ENCODE peak calls at places on chromosomes 7 and 10, in five cellular contexts. Q is fibroblast of villous mesenchyme, L is Panc1, R is OCI-LY7, S is heart left ventricle. U is an unnamed sample.

GRCh38 chr10:55183993-55184392 is 383.0 kb upstream of the PCDH15 start:
- DNase-seq in Q (no peak), L (no peak), R (no peak), S (no peak), U (peak; percentile 1)

GRCh38 chr7:108102913-108103312 is 27.2 kb downstream of the LAMB4 start:
- DNase-seq in Q (no peak), L (no peak), R (no peak), S (no peak), U (no peak)

GRCh38 chr10:89505606-89506005 is 29.8 kb downstream of the SLC16A12 start:
- DNase-seq in Q (peak; percentile 44), L (no peak), R (no peak), S (peak; percentile 31), U (no peak)

GRCh38 chr7:7014827-7015610 is 167.3 kb upstream of the C1GALT1 start:
- DNase-seq in Q (no peak), L (no peak), R (no peak), S (no peak), U (no peak)

GRCh38 chr10:4280481-4281206 is 495.6 kb upstream of the KLF6 start:
- DNase-seq in Q (peak; percentile 85), L (no peak), R (no peak), S (no peak), U (peak; percentile 71)

GRCh38 chr7:72183835-72184234 is 228.3 kb downstream of the CALN1 start:
- DNase-seq in Q (no peak), L (no peak), R (peak; percentile 7), S (no peak), U (no peak)

GRCh38 chr7:106678795-106679152 is 17.8 kb upstream of the CCDC71L start:
- DNase-seq in Q (no peak), L (no peak), R (no peak), S (no peak), U (no peak)

GRCh38 chr10:47330804-47331203 is 8.6 kb downstream of the GDF2 start:
- DNase-seq in Q (no peak), L (no peak), R (no peak), S (no peak), U (no peak)

GRCh38 chr7:14236834-14237233 is 247.4 kb upstream of the ETV1 start:
- DNase-seq in Q (no peak), L (no peak), R (no peak), S (no peak), U (no peak)

GRCh38 chr7:103718482-103719415 is 270.7 kb downstream of the RELN start:
- DNase-seq in Q (peak; percentile 14), L (no peak), R (no peak), S (no peak), U (peak; percentile 16)

GRCh38 chr7:34939175-34939574 is 98.1 kb downstream of the DPY19L1 start:
- DNase-seq in Q (peak; percentile 91), L (no peak), R (no peak), S (no peak), U (peak; percentile 31)

GRCh38 chr7:152522551-152522950 is 86.7 kb upstream of the KMT2C start:
- DNase-seq in Q (peak; percentile 34), L (no peak), R (no peak), S (no peak), U (peak; percentile 34)

GRCh38 chr7:122686360-122686878 is 12.5 kb downstream of the RNF133 start:
- DNase-seq in Q (no peak), L (no peak), R (peak; percentile 16), S (no peak), U (no peak)

GRCh38 chr10:96512997-96513685 is 585 bp downstream of the TLL2 start:
- DNase-seq in Q (peak; percentile 33), L (no peak), R (peak; percentile 74), S (no peak), U (peak; percentile 34)
- H3K4me3 ChIP-seq in Q (peak overlapping the region; percentile 51), L (peak overlapping the region; percentile 68), R (peak overlapping the region; percentile 69), S (peak overlapping the region; percentile 68), U (peak overlapping the region; percentile 57)

GRCh38 chr7:485188-486081 is 34.2 kb downstream of the PDGFA start:
- DNase-seq in Q (no peak), L (no peak), R (no peak), S (peak; percentile 73), U (no peak)
- TF ChIP-seq CTCF in Q (no peak), L (no peak), R (no peak), S (no peak), U (no peak)

DNA sequence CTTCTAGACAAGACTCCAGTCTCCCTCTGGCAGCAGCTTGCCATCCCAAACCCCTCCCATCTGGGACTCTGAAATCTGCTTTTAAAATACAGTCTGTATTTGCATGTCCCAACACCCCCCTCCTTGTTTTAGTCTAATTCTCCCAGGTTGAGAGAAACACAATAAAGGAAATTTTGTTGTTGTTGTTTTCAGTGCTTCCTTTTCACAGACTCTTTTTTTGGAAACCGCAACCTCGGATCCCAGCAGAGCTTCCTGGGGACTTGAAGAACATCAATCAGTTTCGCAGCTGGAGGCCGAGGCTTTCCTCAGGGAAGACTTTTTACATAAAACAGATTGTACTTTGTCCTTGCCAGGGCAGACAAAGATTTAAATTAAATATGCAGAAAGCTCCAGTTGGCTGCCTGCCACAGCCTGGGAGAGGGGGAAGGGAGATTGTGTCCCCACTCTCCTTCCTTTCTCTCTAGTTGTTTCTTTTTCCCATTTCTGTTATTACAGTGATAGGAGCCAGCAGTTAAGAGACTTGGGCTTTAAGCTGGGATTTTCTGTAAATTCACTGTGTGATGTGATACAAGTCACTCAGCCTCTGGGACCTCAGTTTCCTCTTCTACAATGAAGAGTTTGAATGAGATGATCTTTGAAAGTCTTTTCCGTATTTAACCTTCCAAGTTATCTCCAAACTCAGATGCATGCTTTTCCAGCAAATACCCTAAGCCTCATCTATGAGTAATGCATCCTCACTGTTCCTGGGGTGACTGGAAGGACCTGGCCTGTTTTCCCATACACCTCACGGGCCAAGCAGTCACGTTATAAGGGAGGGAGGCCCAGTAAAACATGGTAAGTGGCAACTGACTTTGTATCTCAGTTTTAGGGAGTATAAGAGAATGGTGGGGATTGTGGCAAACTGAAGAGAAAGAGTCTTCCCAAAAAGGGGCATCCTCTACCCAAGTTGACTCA is 192.3 kb downstream of the REEP3 start:
- DNase-seq in Q (peak; percentile 94), L (no peak), R (no peak), S (peak; percentile 79), U (peak; percentile 62)
- H3K4me3 ChIP-seq in Q (peak overlapping the region; percentile 6), L (no peak overlapping the region), R (no peak overlapping the region), S (no peak overlapping the region), U (no peak overlapping the region)

DNA sequence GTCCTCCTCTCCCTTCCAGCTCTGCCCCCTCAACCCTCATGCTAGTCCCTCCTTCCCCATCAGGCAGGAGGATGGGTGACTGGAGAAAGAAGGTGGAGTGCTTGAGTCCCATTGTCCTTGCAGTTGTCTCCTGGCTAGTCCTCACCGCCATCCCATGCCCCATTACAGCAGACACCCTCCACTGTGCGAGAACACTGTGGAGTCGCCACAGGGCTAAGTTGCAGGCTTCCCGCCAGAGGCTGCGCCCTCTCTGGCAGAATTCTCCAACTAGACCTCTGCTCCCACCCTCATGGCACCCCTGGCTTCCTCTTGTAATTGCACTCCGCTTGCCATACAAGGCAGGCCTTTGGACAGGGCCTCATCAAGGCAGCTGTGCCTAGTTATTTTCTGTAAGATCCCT is 3.1 kb downstream of the GIMAP2 start:
- DNase-seq in Q (no peak), L (no peak), R (no peak), S (no peak), U (no peak)
- TF ChIP-seq CTCF in Q (no peak), L (no peak), R (no peak), S (no peak), U (no peak)

GRCh38 chr10:71741029-71741428 is 21.5 kb upstream of the C10orf105 start:
- DNase-seq in Q (no peak), L (no peak), R (no peak), S (no peak), U (no peak)

GRCh38 chr10:71743099-71743838 is 23.7 kb upstream of the C10orf105 start:
- DNase-seq in Q (no peak), L (no peak), R (no peak), S (no peak), U (no peak)

GRCh38 chr10:71740069-71740468 is 20.5 kb upstream of the C10orf105 start:
- DNase-seq in Q (peak; percentile 74), L (no peak), R (no peak), S (peak; percentile 58), U (peak; percentile 78)

GRCh38 chr10:71742301-71743098 is 22.9 kb upstream of the C10orf105 start:
- DNase-seq in Q (no peak), L (no peak), R (no peak), S (no peak), U (no peak)

GRCh38 chr10:71741671-71742070 is 22.1 kb upstream of the C10orf105 start:
- DNase-seq in Q (no peak), L (no peak), R (no peak), S (no peak), U (no peak)
- H3K4me3 ChIP-seq in Q (no peak overlapping the region), L (no peak overlapping the region), R (no peak overlapping the region), S (no peak overlapping the region), U (no peak overlapping the region)

DNA sequence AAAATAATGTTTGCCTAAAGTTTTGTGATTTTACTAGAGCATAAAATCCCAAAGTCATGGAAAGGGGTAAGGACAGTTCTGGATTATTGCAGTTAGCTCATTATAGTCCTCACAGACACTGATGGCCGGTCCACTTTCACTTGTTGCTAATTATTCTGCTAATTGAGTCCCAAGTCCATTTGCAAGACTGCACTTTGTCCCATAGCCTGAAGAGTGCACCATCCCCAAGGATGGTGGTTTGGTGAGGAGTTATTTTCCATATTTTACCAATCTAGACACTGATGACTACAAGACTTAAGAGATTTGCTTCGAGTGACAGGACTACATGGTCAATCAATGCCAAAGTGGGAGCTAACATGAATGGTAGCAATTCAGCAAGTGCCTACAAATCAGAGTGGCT is 181.8 kb upstream of the CACNA2D1 start:
- DNase-seq in Q (no peak), L (no peak), R (no peak), S (no peak), U (no peak)
- TF ChIP-seq CTCF in Q (no peak), L (peak; percentile 36), R (no peak), S (no peak), U (no peak)

U was measured in AG10803.